ENCODE peak calls at places on chromosome 9, in eight cellular contexts. G is AML-193; J is SJSA1; N is iPS-NIHi11; A is transverse colon; W is CD4-positive, alpha-beta T cell; Z is HTR-8/SVneo; V is T-helper 9 cell. F is an unnamed sample.

GRCh38 chr9:123218831-123219230 is 49.6 kb downstream of the STRBP start:
- DNase-seq in G (peak), J (no peak), N (no peak), A (no peak), W (no peak), Z (no peak), V (no peak), F (no peak)

GRCh38 chr9:120985759-120986353 is 59.3 kb upstream of the TRAF1 start:
- DNase-seq in G (peak), J (no peak), N (peak), A (no peak), W (no peak), Z (peak), V (no peak), F (peak)

GRCh38 chr9:114958021-114958846 is 27.8 kb upstream of the TNFSF8 start:
- DNase-seq in G (peak), J (no peak), N (no peak), A (peak), W (no peak), Z (no peak), V (no peak), F (no peak)

GRCh38 chr9:130042406-130042930 is 521 bp downstream of the FNBP1 start:
- DNase-seq in G (no peak), J (no peak), N (peak), A (peak), W (no peak), Z (no peak), V (no peak), F (no peak)

GRCh38 chr9:86921141-86921868 is 26.0 kb downstream of the GAS1 start:
- DNase-seq in G (no peak), J (no peak), N (no peak), A (no peak), W (no peak), Z (no peak), V (no peak), F (no peak)

GRCh38 chr9:75001719-75002421 is 26.2 kb downstream of the CARNMT1 start:
- DNase-seq in G (peak), J (no peak), N (peak), A (no peak), W (no peak), Z (peak), V (no peak), F (peak)

GRCh38 chr9:131739988-131740648 is at the start of gene RAPGEF1:
- DNase-seq in G (peak), J (peak), N (peak), A (peak), W (peak), Z (peak), V (peak), F (no peak)

GRCh38 chr9:108552459-108553040 is 303.2 kb downstream of the ACTL7B start:
- DNase-seq in G (no peak), J (no peak), N (peak), A (peak), W (no peak), Z (no peak), V (no peak), F (no peak)

GRCh38 chr9:35294066-35294465 is 132.3 kb downstream of the UNC13B start:
- DNase-seq in G (no peak), J (no peak), N (no peak), A (no peak), W (no peak), Z (no peak), V (no peak), F (no peak)

GRCh38 chr9:131611586-131611985 is 66.3 kb downstream of the PRRT1B start:
- DNase-seq in G (no peak), J (no peak), N (no peak), A (no peak), W (no peak), Z (no peak), V (no peak), F (no peak)

GRCh38 chr9:79277916-79278447 is 293.8 kb upstream of the TLE4 start:
- DNase-seq in G (no peak), J (no peak), N (no peak), A (no peak), W (no peak), Z (no peak), V (no peak), F (no peak)

GRCh38 chr9:132857031-132857430 is 21.1 kb downstream of the AK8 start:
- DNase-seq in G (no peak), J (no peak), N (no peak), A (peak), W (no peak), Z (no peak), V (no peak), F (no peak)

GRCh38 chr9:120982851-120983250 is 56.3 kb upstream of the TRAF1 start:
- DNase-seq in G (no peak), J (no peak), N (no peak), A (no peak), W (no peak), Z (no peak), V (no peak), F (peak)

GRCh38 chr9:107778666-107779065 is 289.1 kb upstream of the KLF4 start:
- DNase-seq in G (no peak), J (no peak), N (no peak), A (no peak), W (no peak), Z (no peak), V (no peak), F (no peak)

GRCh38 chr9:135136481-135136880 is 49.0 kb downstream of the OLFM1 start:
- DNase-seq in G (no peak), J (no peak), N (no peak), A (no peak), W (no peak), Z (no peak), V (no peak), F (no peak)

GRCh38 chr9:106816524-106816923 is 46.4 kb upstream of the ZNF462 start:
- DNase-seq in G (no peak), J (no peak), N (no peak), A (no peak), W (no peak), Z (no peak), V (no peak), F (no peak)

GRCh38 chr9:108056083-108056804 is 566.7 kb upstream of the KLF4 start:
- DNase-seq in G (no peak), J (no peak), N (no peak), A (no peak), W (no peak), Z (no peak), V (no peak), F (no peak)

GRCh38 chr9:123716339-123716738 is 213.6 kb downstream of the DENND1A start:
- DNase-seq in G (no peak), J (no peak), N (no peak), A (no peak), W (no peak), Z (no peak), V (no peak), F (no peak)

GRCh38 chr9:35798658-35799366 is 7.4 kb downstream of the NPR2 start:
- DNase-seq in G (no peak), J (peak), N (no peak), A (no peak), W (no peak), Z (no peak), V (no peak), F (no peak)

GRCh38 chr9:129472651-129473102 is 148.2 kb downstream of the C9orf50 start:
- DNase-seq in G (no peak), J (no peak), N (no peak), A (no peak), W (no peak), Z (no peak), V (no peak), F (no peak)

GRCh38 chr9:136324501-136325300 is 2.6 kb upstream of the GPSM1 start:
- DNase-seq in G (no peak), J (no peak), N (peak), A (no peak), W (no peak), Z (no peak), V (no peak), F (no peak)

GRCh38 chr9:93170571-93170970 is 13.4 kb upstream of the WNK2 start:
- DNase-seq in G (no peak), J (no peak), N (no peak), A (no peak), W (no peak), Z (no peak), V (no peak), F (no peak)

GRCh38 chr9:89919171-89919681 is 314.4 kb downstream of the GADD45G start:
- DNase-seq in G (peak), J (no peak), N (peak), A (peak), W (no peak), Z (no peak), V (peak), F (no peak)

GRCh38 chr9:98002808-98003207 is 19.7 kb downstream of the ANP32B start:
- DNase-seq in G (no peak), J (no peak), N (no peak), A (no peak), W (no peak), Z (no peak), V (no peak), F (no peak)

GRCh38 chr9:89313842-89314241 is 2.8 kb downstream of the CKS2 start:
- DNase-seq in G (no peak), J (no peak), N (no peak), A (no peak), W (no peak), Z (no peak), V (no peak), F (no peak)

GRCh38 chr9:91889161-91889560 is 60.9 kb downstream of the ROR2 start:
- DNase-seq in G (no peak), J (no peak), N (no peak), A (no peak), W (no peak), Z (no peak), V (no peak), F (no peak)

GRCh38 chr9:137316012-137316981 is 14.2 kb upstream of the NRARP start:
- DNase-seq in G (no peak), J (peak), N (peak), A (peak), W (no peak), Z (no peak), V (no peak), F (no peak)

F was measured in HFF-Myc.